ENCODE peak calls at places on chromosome 18, in six cellular contexts. H, C, U, W, A and F are unnamed samples.

GRCh38 chr18:59556265-59556664 is 141.0 kb downstream of the CCBE1 start:
- DNase-seq in H (no peak), C (no peak), U (no peak), W (no peak), A (no peak), F (no peak)

GRCh38 chr18:68267583-68267982 is 447.3 kb downstream of the TMX3 start:
- DNase-seq in H (no peak), C (no peak), U (no peak), W (no peak), A (no peak), F (no peak)

GRCh38 chr18:6610436-6610835 is 119.1 kb upstream of the ARHGAP28 start:
- DNase-seq in H (no peak), C (no peak), U (no peak), W (no peak), A (no peak), F (no peak)

GRCh38 chr18:68152770-68153169 is 562.1 kb downstream of the TMX3 start:
- DNase-seq in H (no peak), C (peak), U (no peak), W (no peak), A (no peak), F (no peak)

GRCh38 chr18:48575658-48576453 is 37.0 kb downstream of the CTIF start:
- DNase-seq in H (no peak), C (no peak), U (no peak), W (no peak), A (no peak), F (no peak)

GRCh38 chr18:44742126-44742525 is 61.4 kb downstream of the SETBP1 start:
- DNase-seq in H (no peak), C (no peak), U (no peak), W (no peak), A (no peak), F (no peak)

GRCh38 chr18:832085-832681 is 20.1 kb upstream of the YES1 start:
- DNase-seq in H (no peak), C (no peak), U (no peak), W (no peak), A (no peak), F (no peak)

GRCh38 chr18:70288851-70289328 is at the start of gene SOCS6:
- DNase-seq in H (no peak), C (peak), U (peak), W (no peak), A (no peak), F (no peak)

GRCh38 chr18:275486-275885 is 7.6 kb upstream of the THOC1 start:
- DNase-seq in H (no peak), C (no peak), U (no peak), W (no peak), A (no peak), F (no peak)

GRCh38 chr18:6414118-6414722 is 491 bp downstream of the L3MBTL4 start:
- DNase-seq in H (no peak), C (no peak), U (peak), W (peak), A (no peak), F (no peak)

GRCh38 chr18:59352250-59352855 is 6.7 kb downstream of the LMAN1 start:
- DNase-seq in H (no peak), C (no peak), U (no peak), W (no peak), A (no peak), F (no peak)

GRCh38 chr18:73352546-73352945 is 484.8 kb upstream of the NETO1 start:
- DNase-seq in H (no peak), C (no peak), U (no peak), W (no peak), A (no peak), F (no peak)

GRCh38 chr18:23929362-23929940 is 85.1 kb upstream of the TTC39C start:
- DNase-seq in H (no peak), C (no peak), U (no peak), W (no peak), A (no peak), F (no peak)

GRCh38 chr18:63148449-63149199 is 170.9 kb downstream of the BCL2 start:
- DNase-seq in H (no peak), C (no peak), U (no peak), W (no peak), A (no peak), F (no peak)

GRCh38 chr18:49114556-49114955 is 163.8 kb upstream of the SMAD7 start:
- DNase-seq in H (no peak), C (no peak), U (no peak), W (no peak), A (no peak), F (no peak)

GRCh38 chr18:11497585-11497984 is 111.8 kb upstream of the SLC35G4 start:
- DNase-seq in H (no peak), C (no peak), U (no peak), W (no peak), A (no peak), F (no peak)

GRCh38 chr18:48940854-48941531 is 9.8 kb downstream of the SMAD7 start:
- DNase-seq in H (no peak), C (peak), U (peak), W (no peak), A (peak), F (peak)

GRCh38 chr18:78962098-78962497 is 17.5 kb upstream of the SALL3 start:
- DNase-seq in H (no peak), C (no peak), U (no peak), W (no peak), A (no peak), F (no peak)